ENCODE peak calls at places on chromosome 6, in six cellular contexts. N is fibroblast of lung, F is hepatocyte, Q is OCI-LY7, V is IMR-90, W is H9. J is an unnamed sample.

GRCh38 chr6:130322673-130323268 is 43.0 kb upstream of the TMEM200A start:
- DNase-seq in N (peak; percentile 85), F (peak; percentile 84), Q (peak; percentile 62), V (peak; percentile 82), W (no peak), J (peak; percentile 21)

GRCh38 chr6:113190170-113190569 is 667.0 kb upstream of the MARCKS start:
- DNase-seq in N (peak; percentile 11), F (no peak), Q (no peak), V (no peak), W (no peak), J (no peak)

GRCh38 chr6:76633259-76633658 is 560.8 kb upstream of the IMPG1 start:
- DNase-seq in N (no peak), F (no peak), Q (no peak), V (no peak), W (peak; percentile 58), J (no peak)

GRCh38 chr6:32941412-32941784 is 570 bp upstream of the HLA-DMB start:
- DNase-seq in N (no peak), F (no peak), Q (peak; percentile 93), V (no peak), W (no peak), J (no peak)

GRCh38 chr6:169725270-169726048 is 1.2 kb upstream of the PHF10 start:
- DNase-seq in N (peak; percentile 91), F (peak; percentile 82), Q (peak; percentile 57), V (peak; percentile 94), W (peak; percentile 66), J (peak; percentile 89)

GRCh38 chr6:71383891-71384489 is 95.4 kb downstream of the OGFRL1 start:
- DNase-seq in N (peak; percentile 81), F (peak; percentile 64), Q (peak; percentile 60), V (peak; percentile 72), W (no peak), J (no peak)

GRCh38 chr6:162750776-162751175 is 23.0 kb downstream of the PACRG start:
- DNase-seq in N (peak; percentile 9), F (peak; percentile 6), Q (no peak), V (peak; percentile 2), W (no peak), J (no peak)

GRCh38 chr6:3659748-3660147 is 91.8 kb downstream of the PXDC1 start:
- DNase-seq in N (no peak), F (no peak), Q (no peak), V (no peak), W (no peak), J (no peak)

GRCh38 chr6:44531447-44532015 is 144.0 kb downstream of the CDC5L start:
- DNase-seq in N (no peak), F (no peak), Q (no peak), V (no peak), W (peak; percentile 22), J (no peak)

GRCh38 chr6:121285041-121285440 is 49.2 kb downstream of the TBC1D32 start:
- DNase-seq in N (peak; percentile 77), F (no peak), Q (no peak), V (peak; percentile 83), W (no peak), J (peak; percentile 19)

GRCh38 chr6:31718294-31718693 is 3.1 kb downstream of the LY6G6D start:
- DNase-seq in N (no peak), F (no peak), Q (no peak), V (no peak), W (peak; percentile 55), J (no peak)

GRCh38 chr6:55212147-55212546 is 37.8 kb downstream of the HCRTR2 start:
- DNase-seq in N (peak; percentile 26), F (no peak), Q (no peak), V (peak; percentile 1), W (no peak), J (no peak)

GRCh38 chr6:15457903-15458530 is 204.8 kb downstream of the DTNBP1 start:
- DNase-seq in N (no peak), F (no peak), Q (no peak), V (no peak), W (no peak), J (no peak)

GRCh38 chr6:108831104-108831503 is 17.1 kb upstream of the ARMC2 start:
- DNase-seq in N (no peak), F (peak; percentile 41), Q (no peak), V (no peak), W (no peak), J (no peak)

GRCh38 chr6:34182751-34183531 is 37.1 kb upstream of the GRM4 start:
- DNase-seq in N (no peak), F (no peak), Q (peak; percentile 48), V (no peak), W (no peak), J (peak; percentile 65)

GRCh38 chr6:163333686-163334085 is 80.8 kb upstream of the QKI start:
- DNase-seq in N (peak; percentile 62), F (no peak), Q (no peak), V (no peak), W (no peak), J (no peak)

GRCh38 chr6:169661357-169661756 is 40.5 kb downstream of the WDR27 start:
- DNase-seq in N (no peak), F (no peak), Q (no peak), V (no peak), W (no peak), J (no peak)

GRCh38 chr6:49541210-49541724 is 9.2 kb upstream of the C6orf141 start:
- DNase-seq in N (peak; percentile 80), F (peak; percentile 58), Q (no peak), V (peak; percentile 52), W (no peak), J (peak; percentile 41)

GRCh38 chr6:166281104-166281503 is 27.1 kb downstream of the PRR18 start:
- DNase-seq in N (no peak), F (no peak), Q (no peak), V (no peak), W (no peak), J (no peak)

GRCh38 chr6:10429638-10430427 is 15.0 kb upstream of the TFAP2A start:
- DNase-seq in N (peak; percentile 58), F (peak; percentile 56), Q (peak; percentile 64), V (peak; percentile 52), W (no peak), J (no peak)

GRCh38 chr6:81769834-81770233 is 17.4 kb upstream of the TENT5A start:
- DNase-seq in N (no peak), F (no peak), Q (no peak), V (peak; percentile 54), W (no peak), J (no peak)

GRCh38 chr6:22906091-22906549 is 336.8 kb downstream of the HDGFL1 start:
- DNase-seq in N (peak; percentile 43), F (peak; percentile 44), Q (no peak), V (no peak), W (no peak), J (peak; percentile 58)

GRCh38 chr6:98039876-98040605 is 757.0 kb upstream of the MMS22L start:
- DNase-seq in N (peak; percentile 0), F (peak; percentile 15), Q (no peak), V (peak; percentile 0), W (peak; percentile 56), J (no peak)

GRCh38 chr6:22601941-22602340 is 32.6 kb downstream of the HDGFL1 start:
- DNase-seq in N (no peak), F (no peak), Q (no peak), V (no peak), W (no peak), J (no peak)

GRCh38 chr6:31538805-31539400 is 2.9 kb downstream of the DDX39B start:
- DNase-seq in N (no peak), F (no peak), Q (peak; percentile 41), V (no peak), W (no peak), J (no peak)

GRCh38 chr6:119727504-119728219 is 378.1 kb upstream of the MAN1A1 start:
- DNase-seq in N (no peak), F (peak; percentile 9), Q (peak; percentile 18), V (no peak), W (peak; percentile 71), J (no peak)

DNA sequence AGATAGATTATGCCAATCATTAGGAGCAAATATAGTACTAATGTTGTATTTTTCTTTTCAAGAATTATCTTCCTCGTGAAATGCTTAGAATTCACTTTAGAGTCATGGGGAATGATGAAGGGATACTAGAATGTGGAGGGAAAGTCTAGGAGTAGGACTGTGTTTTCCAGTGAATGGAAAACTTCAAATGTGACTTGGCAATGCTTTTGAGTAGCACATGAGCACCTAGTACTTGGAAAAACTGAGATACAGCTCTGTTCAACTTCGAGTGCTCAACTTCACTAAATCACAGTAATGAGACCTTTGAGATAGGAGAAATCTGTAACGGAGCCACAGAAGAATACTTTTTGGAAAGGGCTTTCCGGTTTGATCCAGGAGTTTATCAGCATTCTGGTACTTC is 272.9 kb downstream of the ZFAND3 start:
- DNase-seq in N (no peak), F (no peak), Q (no peak), V (no peak), W (no peak), J (no peak)
- H2AFZ ChIP-seq in N (no peak overlapping the region), F (no peak overlapping the region), Q (no peak overlapping the region), V (no peak overlapping the region), W (no peak overlapping the region), J (no peak overlapping the region)

DNA sequence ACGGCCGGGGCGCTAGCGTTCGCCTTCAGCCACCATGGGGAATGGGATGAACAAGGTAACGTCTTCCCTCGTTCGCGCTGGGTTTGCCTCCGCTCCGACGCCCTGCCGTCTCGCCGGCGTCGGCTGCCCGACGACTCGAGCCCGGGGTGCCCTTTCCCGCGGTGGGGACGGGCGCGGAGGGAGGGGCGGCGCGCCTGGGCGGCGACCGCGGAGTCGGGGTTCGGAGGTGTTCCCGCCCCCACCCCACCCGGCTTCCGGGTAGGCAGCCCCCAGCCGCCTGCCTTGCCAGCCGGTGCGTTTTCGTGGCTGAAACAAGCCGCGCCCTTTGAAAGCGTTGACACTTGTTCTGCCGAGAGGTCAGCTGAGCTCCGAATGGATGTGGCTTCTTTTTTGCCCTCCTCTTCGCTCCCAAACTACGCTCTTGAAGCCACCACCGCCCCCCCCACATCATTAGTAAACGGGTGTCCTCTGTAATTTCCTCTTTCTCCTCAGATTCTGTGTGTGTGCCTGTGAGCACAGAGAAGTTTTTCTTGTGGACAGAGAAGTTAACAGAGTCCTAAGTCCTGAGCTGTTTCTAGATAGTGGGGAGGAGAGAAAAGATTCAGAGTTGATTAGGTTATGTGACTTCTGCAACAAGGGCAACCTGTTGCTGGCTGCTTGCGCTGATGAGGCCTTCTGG is 358 bp downstream of the DUSP22 start:
- DNase-seq in N (peak; percentile 38), F (peak; percentile 73), Q (peak; percentile 85), V (peak; percentile 24), W (peak; percentile 67), J (peak; percentile 94)
- H3K9me3 ChIP-seq in N (no peaks in the 10 kb centered on the region), F (no peaks in the 10 kb centered on the region), Q (no peaks in the 10 kb centered on the region), V (no peaks in the 10 kb centered on the region), W (peaks cover 33% of the 10 kb centered on the region), J (no peaks in the 10 kb centered on the region)

GRCh38 chr6:40672118-40672517 is 85.0 kb upstream of the LRFN2 start:
- DNase-seq in N (no peak), F (no peak), Q (no peak), V (no peak), W (no peak), J (no peak)
- TF ChIP-seq CTCF in N (peak; percentile 1), F (peak; percentile 18), Q (no peak), V (no peak), W (peak; percentile 47), J (peak; percentile 6)

GRCh38 chr6:157610451-157610999 is 212.5 kb upstream of the SNX9 start:
- DNase-seq in N (no peak), F (no peak), Q (no peak), V (no peak), W (no peak), J (no peak)

GRCh38 chr6:157615411-157615763 is 207.7 kb upstream of the SNX9 start:
- DNase-seq in N (peak; percentile 37), F (no peak), Q (no peak), V (no peak), W (no peak), J (no peak)

GRCh38 chr6:157611406-157611805 is 211.6 kb upstream of the SNX9 start:
- DNase-seq in N (no peak), F (no peak), Q (no peak), V (no peak), W (no peak), J (no peak)

GRCh38 chr6:157614026-157614484 is 209.0 kb upstream of the SNX9 start:
- DNase-seq in N (peak; percentile 83), F (no peak), Q (peak; percentile 38), V (peak; percentile 41), W (no peak), J (no peak)

GRCh38 chr6:157613011-157613522 is 210.0 kb upstream of the SNX9 start:
- DNase-seq in N (peak; percentile 97), F (peak; percentile 56), Q (no peak), V (peak; percentile 97), W (no peak), J (peak; percentile 96)
- H2AFZ ChIP-seq in N (peak overlapping the region; percentile 52), F (no peak overlapping the region), Q (no peak overlapping the region), V (no peak overlapping the region), W (no peak overlapping the region), J (no peak overlapping the region)